ENCODE peak calls at places on chromosomes 16 and 17, in ten cellular contexts. T, N, E, L, S, M, Y, U, H and W are unnamed samples.

GRCh38 chr16:65672960-65673359 is 551.1 kb upstream of the CDH11 start:
- DNase-seq in T (no peak), N (peak), E (no peak), L (peak), S (no peak), M (no peak), Y (no peak), U (peak), H (no peak), W (no peak)

GRCh38 chr17:66397486-66397885 is 95.1 kb downstream of the PRKCA start:
- DNase-seq in T (no peak), N (no peak), E (no peak), L (no peak), S (no peak), M (no peak), Y (no peak), U (no peak), H (no peak), W (no peak)

GRCh38 chr16:9823510-9823909 is 358.7 kb downstream of the GRIN2A start:
- DNase-seq in T (no peak), N (peak), E (no peak), L (no peak), S (no peak), M (no peak), Y (no peak), U (no peak), H (no peak), W (no peak)

GRCh38 chr17:51006601-51007000 is 114.1 kb downstream of the SPAG9 start:
- DNase-seq in T (no peak), N (peak), E (no peak), L (no peak), S (no peak), M (no peak), Y (no peak), U (peak), H (no peak), W (peak)

GRCh38 chr17:44707755-44708400 is 587 bp upstream of the DBF4B start:
- DNase-seq in T (no peak), N (no peak), E (no peak), L (no peak), S (no peak), M (no peak), Y (no peak), U (no peak), H (no peak), W (no peak)

GRCh38 chr17:41583137-41584127 is 3.3 kb downstream of the KRT14 start:
- DNase-seq in T (no peak), N (no peak), E (no peak), L (peak), S (no peak), M (no peak), Y (no peak), U (no peak), H (no peak), W (no peak)

GRCh38 chr17:297758-298157 is 54.8 kb downstream of the RPH3AL start:
- DNase-seq in T (no peak), N (no peak), E (no peak), L (no peak), S (no peak), M (no peak), Y (peak), U (no peak), H (peak), W (no peak)

GRCh38 chr17:2710075-2710803 is 1.3 kb downstream of the CLUH start:
- DNase-seq in T (no peak), N (no peak), E (no peak), L (no peak), S (no peak), M (no peak), Y (no peak), U (no peak), H (no peak), W (no peak)

GRCh38 chr17:66535611-66536010 is 233.2 kb downstream of the PRKCA start:
- DNase-seq in T (no peak), N (no peak), E (no peak), L (no peak), S (no peak), M (no peak), Y (no peak), U (no peak), H (no peak), W (no peak)

GRCh38 chr17:71921726-71922320 is 199.0 kb upstream of the SOX9 start:
- DNase-seq in T (no peak), N (peak), E (no peak), L (peak), S (no peak), M (no peak), Y (no peak), U (no peak), H (no peak), W (no peak)

GRCh38 chr17:49552070-49552751 is 23.5 kb upstream of the NXPH3 start:
- DNase-seq in T (no peak), N (peak), E (no peak), L (peak), S (no peak), M (no peak), Y (no peak), U (no peak), H (peak), W (no peak)

GRCh38 chr17:50265690-50266306 is 8.5 kb upstream of the TMEM92 start:
- DNase-seq in T (no peak), N (no peak), E (no peak), L (no peak), S (no peak), M (peak), Y (no peak), U (no peak), H (peak), W (no peak)

GRCh38 chr17:60151355-60151754 is 1.6 kb downstream of the CA4 start:
- DNase-seq in T (no peak), N (no peak), E (no peak), L (no peak), S (no peak), M (no peak), Y (no peak), U (no peak), H (no peak), W (no peak)

GRCh38 chr17:18020971-18021370 is 18.0 kb downstream of the ATPAF2 start:
- DNase-seq in T (no peak), N (no peak), E (no peak), L (no peak), S (no peak), M (no peak), Y (no peak), U (no peak), H (peak), W (no peak)

GRCh38 chr16:66521951-66522771 is 27.8 kb downstream of the TK2 start:
- DNase-seq in T (no peak), N (peak), E (peak), L (peak), S (no peak), M (no peak), Y (no peak), U (peak), H (peak), W (peak)

GRCh38 chr16:4059969-4060368 is 56.3 kb downstream of the ADCY9 start:
- DNase-seq in T (no peak), N (no peak), E (no peak), L (no peak), S (no peak), M (no peak), Y (peak), U (peak), H (no peak), W (no peak)

DNA sequence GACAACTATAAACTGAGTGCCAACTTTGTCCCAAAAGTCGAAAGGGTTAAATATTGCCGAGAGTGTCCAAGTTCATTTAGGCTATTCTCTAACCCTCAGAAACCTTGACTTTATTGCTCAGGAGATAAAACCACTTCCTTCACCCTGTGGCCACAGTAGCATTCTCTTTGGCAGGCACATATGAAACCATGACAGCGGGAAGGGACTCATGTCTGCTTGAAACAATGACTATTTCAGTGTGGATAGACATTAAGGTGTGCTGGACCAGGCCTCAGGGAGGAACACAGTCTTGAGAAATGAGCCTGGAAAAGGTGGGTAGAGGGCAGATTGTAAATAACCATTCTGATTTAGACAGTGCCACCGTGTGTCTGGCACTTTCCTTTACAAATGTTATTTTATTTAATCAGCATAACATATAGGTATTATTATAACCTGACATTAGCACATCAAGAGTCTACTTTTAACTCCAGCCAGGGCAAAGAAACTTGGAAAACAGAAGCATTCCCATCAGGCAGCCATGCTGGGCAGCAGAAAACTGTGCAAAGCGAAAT is 212.6 kb upstream of the ELAC2 start:
- DNase-seq in T (no peak), N (no peak), E (peak), L (peak), S (no peak), M (no peak), Y (no peak), U (no peak), H (no peak), W (no peak)
- TF ChIP-seq CTCF in T (no peak), N (no peak), E (no peak), L (no peak), S (no peak), M (no peak), Y (no peak), U (no peak), H (no peak), W (no peak)

GRCh38 chr16:2782583-2783351 is 4.6 kb downstream of the PRSS33 start:
- DNase-seq in T (no peak), N (no peak), E (no peak), L (no peak), S (no peak), M (no peak), Y (peak), U (no peak), H (peak), W (no peak)

GRCh38 chr16:2785101-2785991 is 2.0 kb downstream of the PRSS33 start:
- DNase-seq in T (no peak), N (no peak), E (no peak), L (no peak), S (no peak), M (peak), Y (peak), U (no peak), H (peak), W (no peak)

GRCh38 chr16:2783581-2784375 is 3.6 kb downstream of the PRSS33 start:
- DNase-seq in T (no peak), N (no peak), E (no peak), L (no peak), S (no peak), M (no peak), Y (peak), U (no peak), H (peak), W (no peak)

GRCh38 chr16:2786061-2786825 is 1.1 kb downstream of the PRSS33 start:
- DNase-seq in T (no peak), N (no peak), E (no peak), L (no peak), S (no peak), M (no peak), Y (peak), U (no peak), H (peak), W (no peak)

GRCh38 chr16:2784536-2785100 is 2.7 kb downstream of the PRSS33 start:
- DNase-seq in T (no peak), N (no peak), E (no peak), L (no peak), S (no peak), M (peak), Y (peak), U (no peak), H (no peak), W (no peak)
- H3K4me3 ChIP-seq in T (no peak), N (no peak), E (peak), L (no peak), S (no peak), M (no peak), Y (no peak), U (no peak), H (peak), W (no peak)

DNA sequence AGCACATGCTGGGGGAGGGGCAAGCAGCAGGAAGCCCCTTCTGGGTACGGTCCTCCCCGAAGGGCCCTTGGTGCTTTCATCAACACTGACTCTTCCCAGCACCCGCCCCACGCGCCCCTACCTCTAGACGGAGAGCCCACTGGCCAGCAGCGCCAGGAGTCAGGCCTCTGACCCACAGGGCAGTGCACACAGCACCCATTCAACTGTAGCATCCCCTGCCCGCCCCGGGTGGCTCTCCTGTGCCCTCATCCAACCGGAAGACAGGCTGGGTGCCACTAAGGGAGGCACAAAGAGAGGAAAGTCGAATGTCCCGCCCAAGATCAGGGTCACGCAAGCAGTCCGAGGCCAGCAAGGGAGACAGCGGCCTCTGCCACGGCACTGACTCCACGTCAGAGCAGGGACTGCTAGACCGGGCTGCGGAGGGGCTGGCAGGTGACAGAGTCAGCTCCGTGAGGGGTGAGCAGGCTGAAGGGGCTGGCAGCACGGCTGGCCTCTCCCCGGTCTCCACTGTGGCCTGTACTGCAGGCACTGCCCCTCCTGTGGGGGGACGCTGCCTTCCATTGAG is 9.8 kb downstream of the MSRB1 start:
- DNase-seq in T (no peak), N (no peak), E (no peak), L (no peak), S (no peak), M (no peak), Y (peak), U (no peak), H (no peak), W (no peak)
- TF ChIP-seq CTCF in T (no peak), N (no peak), E (no peak), L (no peak), S (no peak), M (no peak), Y (no peak), U (no peak), H (no peak), W (no peak)

DNA sequence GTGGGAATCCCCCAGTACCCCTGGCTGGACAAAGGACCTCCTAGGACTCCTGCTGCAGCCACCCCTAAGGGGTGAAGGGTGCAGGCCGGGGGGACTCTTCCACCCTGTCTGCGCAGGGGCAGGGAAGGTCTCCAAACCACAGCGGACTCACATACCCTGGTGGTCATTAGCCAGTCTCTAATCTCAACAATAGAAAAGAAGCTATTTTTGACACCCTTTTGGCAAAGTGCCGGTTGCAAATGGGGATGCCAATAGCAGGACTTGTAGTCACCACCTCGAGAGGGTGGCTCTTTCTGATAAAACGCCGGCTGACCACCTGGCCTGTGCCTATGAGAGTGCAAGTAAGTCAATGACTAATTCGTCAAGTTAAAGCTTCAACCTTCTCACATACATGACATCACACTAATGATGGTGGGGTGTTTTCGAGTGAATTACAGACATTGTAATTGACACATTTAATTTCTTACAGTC is 23.0 kb upstream of the DNAH17 start:
- DNase-seq in T (no peak), N (peak), E (no peak), L (no peak), S (no peak), M (no peak), Y (no peak), U (peak), H (peak), W (no peak)
- H3K4me3 ChIP-seq in T (no peak), N (no peak), E (no peak), L (no peak), S (no peak), M (no peak), Y (no peak), U (no peak), H (no peak), W (no peak)

GRCh38 chr17:21679256-21680146 is 12.8 kb upstream of the KCNJ18 start:
- DNase-seq in T (no peak), N (no peak), E (no peak), L (no peak), S (no peak), M (no peak), Y (peak), U (no peak), H (peak), W (no peak)
- TF ChIP-seq CTCF in T (no peak), N (no peak), E (no peak), L (no peak), S (no peak), M (no peak), Y (no peak), U (no peak), H (no peak), W (no peak)

DNA sequence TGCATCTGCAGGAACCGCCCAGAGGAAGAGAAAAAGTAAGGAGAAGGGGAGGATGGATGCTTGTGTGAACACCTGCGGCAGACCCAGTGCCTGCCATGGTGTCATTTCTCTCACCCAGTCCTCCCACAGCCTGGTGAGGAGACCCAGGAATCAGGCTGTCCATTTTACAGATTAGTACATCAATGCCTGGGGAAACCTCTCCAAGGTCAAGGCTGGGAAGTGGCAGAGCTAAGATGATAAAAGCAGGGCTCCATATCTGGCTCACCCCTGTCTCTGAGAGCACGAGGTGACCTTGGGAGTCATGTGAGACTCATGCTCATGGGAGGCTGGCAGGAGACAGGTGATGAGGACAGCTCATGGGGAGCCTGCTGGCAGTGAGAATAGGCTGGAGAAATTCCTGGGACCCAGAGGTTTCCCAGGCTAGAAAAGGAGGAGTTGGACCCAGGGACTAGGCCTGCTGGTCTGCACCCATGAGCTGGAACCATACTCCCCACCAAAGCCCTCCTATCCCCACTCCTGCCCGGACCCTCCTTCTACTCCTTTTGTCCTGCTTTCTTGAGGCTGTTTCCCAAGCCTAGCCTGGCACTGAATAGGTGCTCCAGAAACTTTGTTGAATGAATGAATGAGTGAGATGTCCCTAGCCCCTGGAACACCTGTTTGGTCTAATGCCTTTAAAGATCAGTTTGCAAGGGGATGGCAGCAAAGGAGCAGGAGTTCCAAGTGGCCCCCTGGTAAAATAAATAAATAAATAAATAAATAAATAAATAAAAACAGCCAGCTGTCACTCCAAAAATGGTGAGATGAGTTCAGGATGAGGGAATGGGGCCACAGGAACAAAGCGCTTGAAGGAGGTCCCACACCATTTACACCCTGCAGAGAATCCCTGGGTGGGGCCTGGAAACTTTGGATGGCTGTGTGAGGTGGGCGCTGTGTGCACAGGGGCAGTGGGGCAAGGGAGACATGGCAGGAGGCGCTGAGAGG is 1.6 kb downstream of the ZNF629 start:
- DNase-seq in T (no peak), N (no peak), E (no peak), L (no peak), S (no peak), M (no peak), Y (no peak), U (no peak), H (no peak), W (no peak)
- H3K4me3 ChIP-seq in T (peak), N (peak), E (peak), L (peak), S (no peak), M (peak), Y (peak), U (peak), H (peak), W (peak)

GRCh38 chr17:74085434-74085833 is 118.0 kb upstream of the RPL38 start:
- DNase-seq in T (no peak), N (no peak), E (no peak), L (no peak), S (no peak), M (no peak), Y (no peak), U (no peak), H (no peak), W (no peak)
- TF ChIP-seq CTCF in T (no peak), N (peak), E (no peak), L (peak), S (no peak), M (no peak), Y (no peak), U (peak), H (no peak), W (peak)

GRCh38 chr16:67860589-67861398 is 12.1 kb upstream of the EDC4 start:
- DNase-seq in T (no peak), N (peak), E (no peak), L (peak), S (no peak), M (no peak), Y (no peak), U (no peak), H (no peak), W (no peak)
- H3K4me3 ChIP-seq in T (no peak), N (no peak), E (no peak), L (no peak), S (no peak), M (no peak), Y (no peak), U (no peak), H (no peak), W (no peak)